ENCODE peak calls at places on chromosomes 16 and 17, in ten cellular contexts. S, U, X, R, H, T, V, W, B and O are unnamed samples.

GRCh38 chr17:82317394-82318168 is at the start of gene CD7:
- DNase-seq in H (no peak), B (no peak), X (no peak), S (no peak), V (no peak), W (no peak), T (no peak), U (no peak), R (no peak), O (no peak)

GRCh38 chr17:27622160-27622559 is 8.8 kb upstream of the LGALS9 start:
- DNase-seq in S (no peak), T (no peak), W (no peak), R (no peak), H (no peak), X (no peak), V (no peak), U (no peak), B (no peak), O (no peak)

GRCh38 chr16:71564377-71564967 is 12.4 kb downstream of the TAT start:
- DNase-seq in B (peak; percentile 91), U (no peak), T (no peak), W (no peak), V (no peak), R (no peak), S (no peak), X (no peak), H (no peak), O (peak; percentile 94)

GRCh38 chr17:62735027-62735651 is 73.0 kb downstream of the MARCHF10 start:
- DNase-seq in B (no peak), W (no peak), V (no peak), U (no peak), X (no peak), H (no peak), R (no peak), S (no peak), T (no peak), O (no peak)

GRCh38 chr17:74780443-74781238 is 4.5 kb upstream of the NAT9 start:
- DNase-seq in T (no peak), B (no peak), U (peak; percentile 76), W (no peak), X (peak; percentile 81), V (no peak), S (no peak), H (no peak), R (no peak), O (no peak)

GRCh38 chr17:55434721-55435120 is 13.1 kb upstream of the MMD start:
- DNase-seq in U (no peak), W (no peak), S (no peak), T (no peak), R (no peak), X (no peak), H (no peak), B (no peak), V (no peak), O (no peak)

GRCh38 chr16:54407596-54407995 is 121.0 kb upstream of the IRX3 start:
- DNase-seq in W (no peak), T (no peak), S (peak; percentile 59), U (no peak), R (no peak), X (no peak), B (no peak), V (no peak), H (no peak), O (no peak)

GRCh38 chr17:42117397-42118125 is 3.6 kb downstream of the KAT2A start:
- DNase-seq in U (no peak), X (no peak), B (no peak), H (no peak), R (no peak), W (no peak), S (no peak), V (no peak), T (peak; percentile 50), O (no peak)

GRCh38 chr17:3400008-3400407 is 1.8 kb upstream of the OR1E1 start:
- DNase-seq in T (peak; percentile 4), X (no peak), U (no peak), V (no peak), S (no peak), H (no peak), R (no peak), B (no peak), W (no peak), O (no peak)

GRCh38 chr17:76247304-76247703 is 7.0 kb upstream of the RNF157 start:
- DNase-seq in R (no peak), H (no peak), T (no peak), S (no peak), U (no peak), B (peak; percentile 26), X (no peak), V (no peak), W (no peak), O (no peak)

GRCh38 chr16:57266531-57267268 is 17.8 kb downstream of the PLLP start:
- DNase-seq in T (no peak), R (peak; percentile 73), S (peak; percentile 20), B (no peak), U (no peak), X (peak; percentile 46), H (no peak), W (no peak), V (no peak), O (no peak)

GRCh38 chr16:14301150-14302030 is 230.3 kb downstream of the MRTFB start:
- DNase-seq in T (peak; percentile 57), X (peak; percentile 58), W (peak; percentile 69), U (peak; percentile 79), R (peak; percentile 33), S (peak; percentile 36), B (peak; percentile 74), H (no peak), V (no peak), O (peak; percentile 37)

GRCh38 chr16:27254262-27254811 is 14.2 kb downstream of the NSMCE1 start:
- DNase-seq in H (no peak), S (no peak), X (no peak), W (no peak), T (no peak), B (no peak), V (no peak), R (no peak), U (no peak), O (no peak)
- H3K4me3 ChIP-seq in H (no peak overlapping the region), S (no peak overlapping the region), X (no peak overlapping the region), W (no peak overlapping the region), T (no peak overlapping the region), B (no peak overlapping the region), V (no peak overlapping the region), R (no peak overlapping the region), U (no peak overlapping the region), O (no peak overlapping the region)

DNA sequence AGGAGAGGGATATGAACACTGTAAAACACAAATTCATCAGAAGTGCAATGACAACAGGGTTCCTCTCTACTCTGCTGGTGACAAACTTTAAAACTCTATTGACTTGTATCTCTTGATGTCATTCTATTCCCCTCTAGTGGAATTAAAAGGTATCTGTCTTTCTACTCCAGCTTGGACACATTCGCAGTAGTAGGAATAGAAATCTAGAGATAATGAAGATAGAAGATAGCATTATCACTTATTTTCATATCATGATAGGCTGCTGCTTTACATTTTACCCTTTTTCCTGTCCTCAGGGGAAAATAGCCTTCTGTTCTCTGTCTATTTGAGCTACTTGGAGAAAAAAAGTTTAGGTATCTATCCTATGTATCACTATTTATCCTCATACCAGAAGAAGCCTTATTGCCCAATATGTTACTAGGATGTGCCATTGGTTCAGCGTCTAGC is 209.6 kb upstream of the CACNG5 start:
- DNase-seq in W (no peak), R (no peak), U (peak; percentile 67), V (no peak), H (no peak), X (peak; percentile 63), S (peak; percentile 45), B (no peak), T (no peak), O (no peak)
- TF ChIP-seq CTCF in W (peak; percentile 46), R (peak; percentile 48), U (peak; percentile 91), V (no peak), H (peak; percentile 67), X (peak; percentile 78), S (peak; percentile 41), B (peak; percentile 51), T (peak; percentile 59), O (peak; percentile 61)

DNA sequence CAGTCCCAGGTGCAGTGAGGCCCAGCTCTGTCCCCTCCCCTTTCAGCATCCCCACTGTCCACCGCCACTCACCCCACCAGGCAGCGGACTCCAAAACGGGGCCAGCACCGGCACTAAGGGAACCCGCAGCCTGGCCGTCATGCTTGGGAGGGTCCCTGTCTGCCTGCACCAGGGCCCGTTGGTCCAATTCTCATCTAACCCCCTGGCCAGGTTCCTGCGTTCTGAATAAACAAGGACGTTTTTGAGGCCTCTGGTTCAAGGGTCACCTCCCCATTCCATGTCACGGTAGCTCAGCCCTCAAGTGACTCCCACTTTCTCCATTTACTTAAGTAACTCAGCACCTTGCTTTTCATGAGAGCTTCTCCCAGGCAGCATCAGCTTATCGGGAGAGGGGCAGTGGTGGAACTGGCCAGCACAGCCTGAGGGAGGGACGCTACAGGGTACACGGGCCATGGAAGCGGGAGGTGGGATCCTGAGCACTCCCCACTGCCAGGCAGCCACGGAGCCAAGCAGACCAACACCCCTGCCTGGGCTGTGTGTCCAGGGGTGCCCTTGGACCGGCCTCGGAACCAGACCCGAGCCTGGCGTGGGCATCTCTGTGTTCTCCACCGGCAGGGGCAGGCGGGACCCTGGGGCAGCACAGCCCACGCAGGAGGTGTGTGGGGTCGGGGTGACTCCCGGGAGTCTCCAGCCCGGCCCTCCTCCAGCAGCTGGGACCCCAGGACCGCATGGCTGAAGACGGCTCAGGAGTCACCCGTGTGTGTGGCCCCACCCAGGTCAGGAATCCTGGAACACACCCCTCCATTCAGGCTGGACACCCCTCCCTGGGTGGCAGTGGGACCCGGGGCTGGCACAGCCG is 74.9 kb upstream of the GNG13 start:
- DNase-seq in V (no peak), W (no peak), H (no peak), U (no peak), S (no peak), B (peak; percentile 36), R (no peak), X (no peak), T (no peak), O (peak; percentile 8)
- H3K9me3 ChIP-seq in V (no peaks in the 10 kb centered on the region), W (no peaks in the 10 kb centered on the region), H (no peaks in the 10 kb centered on the region), U (no peaks in the 10 kb centered on the region), S (no peaks in the 10 kb centered on the region), B (no peaks in the 10 kb centered on the region), R (no peaks in the 10 kb centered on the region), X (no peaks in the 10 kb centered on the region), T (no peaks in the 10 kb centered on the region), O (no peaks in the 10 kb centered on the region)

GRCh38 chr16:1390239-1390638 is 24.3 kb downstream of the UNKL start:
- DNase-seq in S (no peak), U (no peak), H (no peak), W (no peak), V (no peak), R (no peak), X (no peak), B (no peak), T (no peak), O (no peak)

GRCh38 chr16:1395444-1396074 is 18.9 kb downstream of the UNKL start:
- DNase-seq in U (no peak), W (no peak), T (no peak), X (no peak), V (no peak), S (no peak), R (no peak), B (no peak), H (no peak), O (no peak)

GRCh38 chr16:1394367-1394951 is 20.0 kb downstream of the UNKL start:
- DNase-seq in V (no peak), U (no peak), X (no peak), R (no peak), W (no peak), H (no peak), T (no peak), S (no peak), B (no peak), O (no peak)

GRCh38 chr16:1393613-1394176 is 20.8 kb downstream of the UNKL start:
- DNase-seq in T (no peak), H (no peak), X (no peak), B (no peak), W (no peak), V (no peak), R (no peak), U (no peak), S (no peak), O (no peak)

GRCh38 chr16:1392826-1393225 is 21.7 kb downstream of the UNKL start:
- DNase-seq in R (no peak), H (no peak), T (no peak), B (no peak), X (no peak), W (no peak), V (no peak), U (no peak), S (no peak), O (no peak)
- H3K4me3 ChIP-seq in R (no peak overlapping the region), H (no peak overlapping the region), T (no peak overlapping the region), B (no peak overlapping the region), X (no peak overlapping the region), W (no peak overlapping the region), V (no peak overlapping the region), U (no peak overlapping the region), S (no peak overlapping the region), O (no peak overlapping the region)